ENCODE peak calls at places on chromosomes 5 and 9, in six cellular contexts. S, V, M, G, Z and A are unnamed samples.
A peak's percentile ranks its signal among the peaks of the same experiment; 100 is the strongest.

GRCh38 chr5:171897231-171897630 is 109.2 kb downstream of the FBXW11 start:
- DNase-seq in S (no peak), V (no peak), M (no peak), G (no peak), Z (no peak), A (no peak)

GRCh38 chr5:109614316-109614715 is 75.4 kb upstream of the MAN2A1 start:
- DNase-seq in S (no peak), V (no peak), M (no peak), G (no peak), Z (no peak), A (no peak)

GRCh38 chr5:132776077-132776931 is 735 bp downstream of the SEPTIN8 start:
- DNase-seq in S (no peak), V (no peak), M (no peak), G (peak; percentile 60), Z (peak; percentile 64), A (no peak)

GRCh38 chr9:79939819-79940218 is 368.1 kb downstream of the TLE4 start:
- DNase-seq in S (no peak), V (no peak), M (no peak), G (no peak), Z (no peak), A (no peak)

GRCh38 chr5:109644829-109645228 is 44.9 kb upstream of the MAN2A1 start:
- DNase-seq in S (no peak), V (no peak), M (no peak), G (no peak), Z (no peak), A (no peak)

GRCh38 chr5:55509768-55510522 is 24.8 kb downstream of the PLPP1 start:
- DNase-seq in S (no peak), V (no peak), M (no peak), G (no peak), Z (no peak), A (no peak)

GRCh38 chr5:122154910-122155309 is 25.6 kb downstream of the ZNF474 start:
- DNase-seq in S (no peak), V (no peak), M (no peak), G (no peak), Z (peak; percentile 64), A (no peak)

GRCh38 chr9:135747311-135747710 is 45.3 kb downstream of the KCNT1 start:
- DNase-seq in S (no peak), V (no peak), M (no peak), G (no peak), Z (no peak), A (no peak)

GRCh38 chr5:127290019-127290945 is at the start of gene MEGF10:
- DNase-seq in S (peak; percentile 61), V (no peak), M (no peak), G (no peak), Z (peak; percentile 72), A (no peak)

GRCh38 chr9:98438701-98439100 is 183.3 kb upstream of the TBC1D2 start:
- DNase-seq in S (no peak), V (no peak), M (no peak), G (no peak), Z (no peak), A (no peak)

GRCh38 chr5:116766470-116766947 is 191.9 kb upstream of the SEMA6A start:
- DNase-seq in S (peak; percentile 66), V (no peak), M (no peak), G (no peak), Z (no peak), A (no peak)

GRCh38 chr5:2840372-2840915 is 89.0 kb upstream of the IRX2 start:
- DNase-seq in S (no peak), V (no peak), M (no peak), G (no peak), Z (no peak), A (no peak)

GRCh38 chr9:84139296-84140100 is 158.9 kb downstream of the RMI1 start:
- DNase-seq in S (no peak), V (no peak), M (no peak), G (no peak), Z (no peak), A (no peak)

GRCh38 chr5:107670028-107670926 is 460 bp downstream of the EFNA5 start:
- DNase-seq in S (peak; percentile 29), V (no peak), M (no peak), G (peak; percentile 56), Z (peak; percentile 57), A (no peak)

GRCh38 chr9:98795970-98796363 is 388 bp downstream of the ANKS6 start:
- DNase-seq in S (peak; percentile 43), V (no peak), M (no peak), G (peak; percentile 66), Z (peak; percentile 63), A (no peak)

GRCh38 chr9:116789097-116789496 is 102.0 kb downstream of the TRIM32 start:
- DNase-seq in S (no peak), V (no peak), M (no peak), G (no peak), Z (no peak), A (no peak)

GRCh38 chr5:68315679-68316271 is 100.2 kb downstream of the PIK3R1 start:
- DNase-seq in S (peak; percentile 81), V (no peak), M (peak; percentile 6), G (peak; percentile 78), Z (no peak), A (no peak)

GRCh38 chr5:120823316-120823715 is 359.2 kb downstream of the PRR16 start:
- DNase-seq in S (no peak), V (no peak), M (no peak), G (no peak), Z (no peak), A (no peak)

GRCh38 chr5:11905209-11905608 is 963 bp upstream of the CTNND2 start:
- DNase-seq in S (no peak), V (no peak), M (no peak), G (no peak), Z (no peak), A (no peak)

GRCh38 chr9:88980732-88981336 is 10.4 kb upstream of the S1PR3 start:
- DNase-seq in S (no peak), V (no peak), M (no peak), G (no peak), Z (no peak), A (no peak)

GRCh38 chr5:89377752-89378455 is 494.9 kb upstream of the MEF2C start:
- DNase-seq in S (no peak), V (no peak), M (no peak), G (no peak), Z (no peak), A (no peak)